ENCODE peak calls at places on chromosome 13, in ten cellular contexts. Q is dorsolateral prefrontal cortex, K is tibial nerve, P is body of pancreas, O is esophagus squamous epithelium, H is cardiac fibroblast, I is lower leg skin, S is cardiac muscle cell, E is NT2/D1, N is PC-3. V is an unnamed sample.

GRCh38 chr13:77857810-77858209 is 60.8 kb downstream of the EDNRB start:
- DNase-seq in S (no peak), Q (no peak), H (no peak), E (no peak), I (no peak), K (no peak), P (no peak), N (no peak), O (no peak), V (no peak)

GRCh38 chr13:51632643-51633357 is 48.5 kb downstream of the WDFY2 start:
- DNase-seq in P (no peak), S (no peak), E (peak), I (no peak), Q (peak), N (no peak), H (no peak), K (no peak), O (no peak), V (peak)

GRCh38 chr13:111336666-111337065 is 16.2 kb downstream of the TEX29 start:
- DNase-seq in I (no peak), Q (no peak), N (no peak), E (no peak), S (no peak), K (no peak), P (no peak), O (no peak), H (peak), V (no peak)

GRCh38 chr13:100512422-100512821 is 76.2 kb downstream of the GGACT start:
- DNase-seq in Q (no peak), P (no peak), E (no peak), K (no peak), N (no peak), S (no peak), H (peak), I (no peak), O (no peak), V (no peak)

GRCh38 chr13:29758591-29759114 is 91.8 kb downstream of the UBL3 start:
- DNase-seq in N (peak), O (no peak), I (no peak), E (no peak), H (peak), S (no peak), Q (no peak), K (no peak), P (no peak), V (no peak)

GRCh38 chr13:30676672-30677071 is 58.7 kb upstream of the ALOX5AP start:
- DNase-seq in P (no peak), K (no peak), E (no peak), Q (no peak), N (peak), H (peak), I (no peak), O (no peak), S (peak), V (peak)

GRCh38 chr13:79389031-79389430 is 17.0 kb downstream of the RBM26 start:
- DNase-seq in K (no peak), P (no peak), N (no peak), Q (no peak), O (no peak), I (no peak), H (no peak), S (no peak), E (no peak), V (no peak)

GRCh38 chr13:51674276-51674675 is 90.0 kb downstream of the WDFY2 start:
- DNase-seq in Q (no peak), S (no peak), K (no peak), E (no peak), N (peak), H (no peak), O (no peak), I (peak), P (peak), V (no peak)

GRCh38 chr13:99459101-99459500 is 42.2 kb upstream of the TM9SF2 start:
- DNase-seq in S (no peak), N (no peak), E (no peak), I (no peak), Q (no peak), H (no peak), O (no peak), P (no peak), K (no peak), V (peak)

GRCh38 chr13:64154514-64154913 is 2738.9 kb upstream of the PCDH20 start:
- DNase-seq in O (no peak), N (peak), I (no peak), S (no peak), H (peak), Q (no peak), E (no peak), P (no peak), K (no peak), V (no peak)

GRCh38 chr13:75757336-75757735 is 121.2 kb downstream of the LMO7 start:
- DNase-seq in Q (no peak), K (no peak), O (no peak), N (no peak), P (no peak), H (no peak), I (no peak), S (no peak), E (no peak), V (no peak)

GRCh38 chr13:83819156-83819555 is 63.1 kb downstream of the SLITRK1 start:
- DNase-seq in P (no peak), K (no peak), O (no peak), S (no peak), E (no peak), Q (no peak), H (no peak), I (no peak), N (no peak), V (no peak)

GRCh38 chr13:98731038-98731437 is 21.4 kb downstream of the SLC15A1 start:
- DNase-seq in E (no peak), I (no peak), P (no peak), Q (no peak), S (no peak), K (no peak), H (no peak), N (no peak), O (no peak), V (no peak)

GRCh38 chr13:99542788-99543406 is 41.6 kb downstream of the TM9SF2 start:
- DNase-seq in Q (no peak), K (no peak), N (no peak), P (no peak), H (no peak), S (no peak), I (no peak), E (no peak), O (peak), V (no peak)

GRCh38 chr13:111171629-111172028 is 56.5 kb downstream of the ARHGEF7 start:
- DNase-seq in E (no peak), I (no peak), N (no peak), H (peak), O (no peak), Q (no peak), K (no peak), P (no peak), S (no peak), V (no peak)

GRCh38 chr13:24680921-24681585 is 845 bp downstream of the ATP12A start:
- DNase-seq in E (no peak), K (no peak), H (no peak), N (no peak), S (no peak), I (no peak), Q (no peak), O (no peak), P (no peak), V (peak)

GRCh38 chr13:98416408-98416807 is 160.5 kb downstream of the STK24 start:
- DNase-seq in H (no peak), P (peak), S (no peak), K (no peak), N (peak), Q (no peak), I (peak), O (no peak), E (no peak), V (no peak)

GRCh38 chr13:112688560-112689497 is 1.0 kb upstream of the ATP11A start:
- DNase-seq in I (no peak), N (no peak), S (peak), Q (no peak), P (no peak), O (no peak), K (no peak), H (peak), E (no peak), V (no peak)

GRCh38 chr13:103547914-103548313 is 481.7 kb upstream of the SLC10A2 start:
- DNase-seq in O (no peak), I (no peak), S (no peak), E (no peak), N (no peak), P (no peak), Q (no peak), H (no peak), K (no peak), V (no peak)

GRCh38 chr13:110231348-110232047 is 75.5 kb downstream of the COL4A1 start:
- DNase-seq in H (no peak), K (no peak), I (no peak), E (no peak), S (no peak), P (no peak), O (no peak), Q (no peak), N (no peak), V (no peak)

GRCh38 chr13:49997935-49998334 is 1.1 kb downstream of the TRIM13 start:
- DNase-seq in H (peak), N (peak), P (no peak), E (no peak), O (no peak), K (no peak), S (no peak), Q (no peak), I (no peak), V (peak)

GRCh38 chr13:75694742-75695141 is 58.6 kb downstream of the LMO7 start:
- DNase-seq in S (no peak), E (no peak), P (no peak), H (no peak), N (no peak), K (no peak), Q (no peak), I (no peak), O (no peak), V (no peak)

GRCh38 chr13:85659493-85659892 is 139.7 kb downstream of the SLITRK6 start:
- DNase-seq in K (no peak), O (no peak), N (peak), E (no peak), H (no peak), P (no peak), Q (no peak), S (no peak), I (no peak), V (no peak)

GRCh38 chr13:114298866-114299265 is 15.4 kb upstream of the CHAMP1 start:
- DNase-seq in H (no peak), S (no peak), K (no peak), Q (no peak), P (no peak), O (no peak), E (no peak), I (no peak), N (no peak), V (no peak)

GRCh38 chr13:30091035-30091434 is 216.3 kb downstream of the KATNAL1 start:
- DNase-seq in I (no peak), H (no peak), E (no peak), P (no peak), K (no peak), S (no peak), N (no peak), O (no peak), Q (no peak), V (no peak)

GRCh38 chr13:86882107-86882506 is 789.1 kb upstream of the SLITRK5 start:
- DNase-seq in O (no peak), S (no peak), Q (no peak), H (no peak), E (peak), P (no peak), K (no peak), I (no peak), N (no peak), V (no peak)

GRCh38 chr13:97004096-97004876 is 10.0 kb upstream of the OXGR1 start:
- DNase-seq in K (no peak), H (peak), O (no peak), Q (no peak), N (peak), I (no peak), E (no peak), S (no peak), P (no peak), V (no peak)

DNA sequence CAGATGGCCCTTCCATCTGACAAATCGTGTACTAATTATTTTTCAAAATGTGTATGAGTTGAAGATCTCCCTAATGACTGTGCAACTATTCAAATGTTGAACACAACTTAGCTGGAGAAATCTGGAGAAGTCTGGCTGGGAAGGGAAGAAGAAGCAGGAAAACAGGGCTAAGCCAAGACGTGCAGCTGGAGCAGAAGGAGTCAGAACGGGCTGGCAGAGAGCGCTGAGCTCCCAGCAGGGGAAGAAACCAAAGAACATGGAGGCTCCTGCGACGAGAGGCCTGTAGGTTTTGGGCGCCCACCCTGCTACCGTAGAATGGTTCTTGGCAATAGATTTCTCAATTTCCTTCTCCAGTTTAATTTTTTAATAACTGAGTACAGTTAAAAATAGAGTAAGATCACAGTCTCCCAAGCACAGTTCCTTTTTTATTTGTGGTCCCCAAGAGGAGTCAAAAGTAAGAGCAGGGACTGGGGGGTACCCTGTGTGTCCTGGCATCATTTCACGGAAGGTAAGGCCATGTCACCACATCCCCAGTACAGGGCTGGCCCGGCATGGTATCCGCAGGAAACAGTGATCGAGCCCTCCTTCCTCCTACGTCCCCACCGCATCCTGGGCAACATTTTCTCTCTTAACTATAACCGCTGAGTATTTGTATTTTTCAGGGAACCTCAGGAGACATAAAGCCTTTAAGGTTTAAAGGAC is 13.4 kb upstream of the LATS2 start:
- DNase-seq in E (no peak), K (no peak), O (no peak), H (peak), S (no peak), P (no peak), Q (no peak), N (no peak), I (no peak), V (peak)
- H3K4me3 ChIP-seq in E (no peak), K (peak), O (peak), H (no peak), S (no peak), P (no peak), Q (peak), N (peak), I (no peak), V (no peak)

DNA sequence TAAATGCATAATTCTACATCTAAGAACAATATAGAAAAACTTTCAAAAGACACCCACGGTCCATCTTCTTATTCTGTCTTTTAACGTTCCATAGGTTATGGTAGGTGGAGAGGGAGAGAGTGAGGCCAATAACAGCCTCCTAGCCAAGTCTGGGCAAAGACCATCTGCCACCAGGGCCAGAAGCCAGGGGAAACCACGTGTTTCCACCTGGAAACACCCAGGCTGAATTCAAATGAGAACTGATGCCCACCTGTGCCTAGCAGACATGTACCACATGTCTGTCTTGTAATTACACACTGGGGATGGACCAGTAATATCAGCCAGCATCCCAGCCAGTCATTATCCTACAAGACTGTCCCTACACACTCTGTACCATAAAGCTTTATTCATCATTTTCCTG is 1573.1 kb downstream of the EFNB2 start:
- DNase-seq in O (no peak), E (no peak), P (no peak), N (no peak), S (no peak), Q (no peak), I (no peak), H (no peak), K (no peak), V (no peak)
- H3K4me3 ChIP-seq in O (no peak), E (no peak), P (no peak), N (no peak), S (no peak), Q (no peak), I (no peak), H (no peak), K (no peak), V (no peak)

DNA sequence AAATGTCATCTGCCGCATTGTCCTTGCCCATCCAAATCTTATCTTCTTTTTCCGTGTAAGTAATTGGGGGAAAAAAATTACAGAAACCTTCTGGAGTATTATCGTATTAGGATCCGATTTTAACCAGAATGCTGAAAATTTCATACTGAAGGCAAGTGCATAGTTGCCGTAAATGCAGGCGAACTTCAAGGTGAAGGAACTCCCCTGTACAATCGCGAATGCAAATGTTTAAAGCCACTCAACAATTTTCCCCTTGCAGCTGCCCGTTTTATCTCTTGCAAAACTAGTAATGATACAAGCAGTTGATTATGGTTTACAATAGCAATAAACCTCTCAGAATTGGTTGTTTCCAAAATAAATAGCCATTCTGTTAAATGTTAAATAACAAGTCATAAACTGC is 105.6 kb downstream of the DNAJC15 start:
- DNase-seq in E (no peak), Q (no peak), O (no peak), H (no peak), K (no peak), N (no peak), S (no peak), P (no peak), I (no peak), V (no peak)
- H3K4me3 ChIP-seq in E (no peak), Q (no peak), O (peak), H (no peak), K (no peak), N (no peak), S (no peak), P (no peak), I (no peak), V (no peak)

DNA sequence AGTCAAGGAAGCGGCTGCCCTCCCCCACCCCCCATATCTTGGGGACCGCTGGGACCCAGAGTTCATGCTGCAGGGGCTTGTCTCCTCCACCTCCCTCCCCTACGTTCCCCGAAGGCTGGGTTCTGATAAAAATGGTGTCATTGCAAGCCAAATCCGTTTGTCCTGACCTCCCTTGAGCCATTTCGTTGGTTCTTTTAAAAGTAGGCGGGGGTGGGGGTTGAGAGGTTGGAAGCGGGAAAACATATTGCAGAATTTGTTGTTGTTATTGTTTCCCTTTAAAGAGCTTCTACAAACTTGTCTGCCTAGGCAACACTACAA is 710 bp downstream of the CLDN10 start:
- DNase-seq in O (no peak), I (no peak), S (no peak), N (no peak), E (no peak), H (no peak), K (no peak), P (no peak), Q (no peak), V (no peak)
- H3K4me3 ChIP-seq in O (peak), I (no peak), S (peak), N (peak), E (peak), H (no peak), K (no peak), P (peak), Q (peak), V (peak)

DNA sequence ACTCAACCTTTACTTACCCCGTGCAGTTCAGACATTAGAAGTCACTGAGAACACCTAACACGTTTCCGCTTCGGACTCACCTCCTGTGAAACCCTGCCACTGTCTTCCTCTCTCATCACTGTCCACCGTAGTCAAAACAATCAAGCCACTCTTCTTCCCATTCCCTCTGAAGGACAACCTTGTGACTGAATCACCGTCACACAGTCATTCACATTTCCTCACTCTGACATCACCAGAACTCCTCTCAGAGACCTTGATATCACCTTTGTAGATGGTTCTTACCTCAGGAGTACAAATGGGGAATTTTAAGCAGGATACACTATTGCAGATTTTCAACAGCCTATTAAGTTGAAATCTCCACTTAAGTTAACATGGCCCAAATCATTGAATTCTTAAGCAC is 1.3 kb upstream of the KBTBD6 start:
- DNase-seq in P (no peak), Q (no peak), S (no peak), H (no peak), E (no peak), O (no peak), I (no peak), K (no peak), N (no peak), V (no peak)
- H3K4me3 ChIP-seq in P (no peak), Q (no peak), S (no peak), H (no peak), E (no peak), O (no peak), I (no peak), K (no peak), N (peak), V (no peak)

GRCh38 chr13:27534976-27535370 is 84.6 kb upstream of the MTIF3 start:
- DNase-seq in O (no peak), E (no peak), H (no peak), N (no peak), S (no peak), I (no peak), K (no peak), Q (no peak), P (no peak), V (no peak)

GRCh38 chr13:27535546-27535945 is 84.8 kb downstream of the LNX2 start:
- DNase-seq in K (no peak), Q (no peak), O (no peak), H (no peak), P (no peak), I (no peak), S (no peak), E (no peak), N (no peak), V (no peak)

GRCh38 chr13:27534108-27534975 is 84.0 kb upstream of the MTIF3 start:
- DNase-seq in K (no peak), O (no peak), I (no peak), P (no peak), H (no peak), Q (no peak), E (no peak), N (no peak), S (no peak), V (no peak)

GRCh38 chr13:27536361-27537101 is 83.8 kb downstream of the LNX2 start:
- DNase-seq in N (no peak), P (no peak), Q (no peak), K (no peak), E (no peak), I (no peak), S (no peak), H (no peak), O (no peak), V (no peak)

DNA sequence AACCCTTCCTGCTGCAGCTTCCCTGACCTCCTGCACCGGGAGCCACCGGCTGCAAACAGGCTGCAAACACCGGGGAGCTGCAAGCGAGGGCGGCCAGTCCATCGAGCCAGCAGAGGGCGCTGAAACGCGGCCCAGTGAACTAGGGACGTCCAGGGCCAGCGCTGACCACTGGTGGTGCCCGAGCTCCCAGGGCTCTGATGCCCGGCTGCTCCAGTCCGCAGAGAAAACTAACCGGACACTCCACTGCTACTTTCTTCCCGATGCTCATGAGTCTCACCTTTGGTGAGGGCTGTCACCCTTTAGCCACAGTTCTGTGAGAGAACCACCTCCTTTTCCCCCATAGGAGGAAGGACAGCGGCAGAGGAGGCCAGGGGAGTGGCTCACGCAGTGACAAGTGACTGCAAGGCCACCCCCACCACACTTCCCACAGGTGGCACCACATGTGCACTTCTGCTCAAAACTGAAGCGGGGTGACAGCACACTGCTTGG is 82.8 kb upstream of the MTIF3 start:
- DNase-seq in I (peak), N (peak), E (peak), P (peak), K (peak), H (peak), S (peak), O (no peak), Q (peak), V (peak)
- H3K4me3 ChIP-seq in I (no peak), N (peak), E (no peak), P (no peak), K (no peak), H (no peak), S (no peak), O (peak), Q (peak), V (no peak)

V was measured in H7.